ENCODE peak calls at places on chromosome 19, in nine cellular contexts. Y is suprapubic skin, N is A549, U is ovary, D is sigmoid colon, T is transverse colon, V is SK-N-SH, J is HepG2, X is tibial nerve. K is an unnamed sample.

GRCh38 chr19:23916991-23917390 is 2.3 kb downstream of the ZNF726 start:
- DNase-seq in J (no peak), D (no peak), V (no peak), X (no peak), T (no peak), N (no peak), U (no peak), Y (no peak), K (no peak)

GRCh38 chr19:3743486-3743885 is 18.0 kb downstream of the APBA3 start:
- DNase-seq in V (no peak), N (no peak), J (no peak), U (no peak), X (no peak), D (no peak), T (no peak), Y (no peak), K (no peak)

GRCh38 chr19:13270514-13271105 is 120.4 kb downstream of the IER2 start:
- DNase-seq in U (no peak), X (no peak), T (no peak), Y (no peak), D (no peak), N (no peak), V (no peak), J (no peak), K (no peak)

GRCh38 chr19:35512831-35513230 is 618 bp downstream of the DMKN start:
- DNase-seq in Y (no peak), T (no peak), U (no peak), X (no peak), J (no peak), N (no peak), D (no peak), V (no peak), K (no peak)

GRCh38 chr19:10227215-10227971 is 3.7 kb downstream of the S1PR2 start:
- DNase-seq in U (peak; percentile 68), Y (no peak), D (peak; percentile 88), J (no peak), V (peak; percentile 74), X (peak; percentile 51), N (no peak), T (no peak), K (no peak)

GRCh38 chr19:15869109-15869555 is 28.7 kb downstream of the CYP4F2 start:
- DNase-seq in U (no peak), X (no peak), D (no peak), Y (no peak), V (peak; percentile 66), T (peak; percentile 33), N (peak; percentile 72), J (peak; percentile 60), K (peak; percentile 42)

GRCh38 chr19:57664269-57665127 is 4.2 kb upstream of the ZSCAN4 start:
- DNase-seq in U (peak; percentile 74), N (peak; percentile 33), T (peak; percentile 48), V (peak; percentile 89), D (peak; percentile 75), X (no peak), Y (no peak), J (peak; percentile 39), K (peak; percentile 31)

GRCh38 chr19:7000816-7001215 is 20.4 kb downstream of the MBD3L2B start:
- DNase-seq in J (no peak), Y (no peak), U (no peak), D (no peak), X (no peak), V (no peak), N (no peak), T (no peak), K (no peak)

GRCh38 chr19:16527971-16528521 is 14.2 kb downstream of the CHERP start:
- DNase-seq in T (no peak), V (peak; percentile 61), X (no peak), Y (no peak), N (no peak), D (no peak), U (no peak), J (no peak), K (peak; percentile 41)

GRCh38 chr19:2282062-2282861 is at the start of gene PEAK3:
- DNase-seq in Y (peak; percentile 81), N (no peak), T (peak; percentile 79), J (no peak), U (peak; percentile 73), D (peak; percentile 89), X (peak; percentile 41), V (peak; percentile 80), K (peak; percentile 67)

DNA sequence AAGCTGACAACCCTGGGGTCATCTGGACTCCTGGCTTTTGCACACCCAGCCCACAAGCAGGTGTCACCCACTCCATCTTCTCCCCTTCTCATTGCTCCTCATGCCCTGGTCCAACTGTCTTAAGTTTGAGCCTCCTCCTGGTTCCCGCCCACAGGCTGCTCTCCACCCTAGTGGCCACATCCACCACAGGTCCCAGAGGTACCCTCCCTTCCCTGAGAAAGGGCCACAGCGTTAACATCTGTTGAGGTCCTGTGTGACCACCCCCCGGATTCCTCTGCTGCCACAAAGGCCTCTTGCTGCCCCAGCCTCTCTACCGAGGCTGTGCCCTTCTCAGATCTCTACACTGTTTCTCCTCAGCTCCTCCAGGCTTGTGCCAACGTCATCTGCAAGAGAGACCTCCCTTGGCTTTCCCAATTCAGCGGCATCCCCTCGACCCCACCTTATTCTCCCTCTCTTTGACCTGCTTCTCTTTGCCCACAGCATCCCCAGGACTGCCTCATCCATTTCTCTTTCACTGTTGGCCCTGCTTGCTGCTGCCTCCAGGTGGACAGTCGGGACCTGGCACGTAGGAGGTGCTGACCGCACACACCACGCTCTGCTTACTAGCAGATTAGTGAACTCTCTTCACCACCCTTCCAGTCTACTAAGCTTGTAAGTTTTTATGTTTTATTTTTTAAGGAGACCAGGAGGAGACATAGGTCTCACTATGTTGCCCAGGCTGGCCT is 33.3 kb downstream of the SUGP2 start:
- DNase-seq in V (peak; percentile 47), J (no peak), U (no peak), D (no peak), X (no peak), Y (no peak), T (no peak), N (no peak), K (no peak)
- TF ChIP-seq CTCF in V (peak; percentile 34), J (peak; percentile 43), U (no peak), D (no peak), X (no peak), Y (no peak), T (no peak), N (no peak), K (no peak)

DNA sequence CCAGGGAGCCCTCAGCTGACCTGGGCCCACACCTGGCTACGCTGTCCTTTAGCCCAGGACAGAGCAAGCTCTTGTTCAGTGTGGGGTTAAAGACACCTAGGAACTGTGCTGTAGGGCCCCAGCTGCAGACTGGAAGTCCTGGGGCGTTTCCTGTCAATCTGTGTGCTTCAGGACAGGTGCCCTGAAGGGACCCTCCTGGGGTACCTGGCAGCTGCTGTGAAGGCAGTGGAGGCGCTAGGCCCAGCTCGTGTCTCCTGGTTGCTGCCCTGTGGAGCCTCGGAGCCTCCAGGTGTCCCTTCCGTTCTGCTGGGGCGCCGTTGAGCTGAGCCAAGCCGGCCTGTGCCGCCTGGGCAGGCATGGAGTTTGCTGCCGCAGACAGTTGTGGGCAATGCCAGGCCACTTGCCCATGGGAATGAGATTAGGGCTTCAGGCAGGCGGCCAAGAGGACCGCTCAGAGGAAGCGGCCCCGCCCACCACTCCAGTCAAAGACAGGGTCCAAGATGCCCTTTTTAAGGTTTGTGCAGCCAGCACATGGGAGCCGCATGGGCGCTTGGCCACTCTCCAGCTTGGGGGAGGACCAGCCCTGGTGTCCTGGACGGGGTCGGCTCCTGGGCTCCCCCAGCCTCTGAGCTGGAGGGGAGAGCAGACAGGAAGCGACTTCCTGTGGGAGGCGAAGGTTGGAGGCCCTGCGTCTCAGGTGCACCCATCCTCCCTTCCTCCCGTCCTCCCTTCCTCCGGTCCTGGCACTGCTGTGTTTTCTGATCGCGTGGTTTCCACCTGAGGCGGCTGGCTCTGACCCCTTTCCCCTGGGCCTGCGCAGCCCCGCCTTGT is 4.0 kb downstream of the PTBP1 start:
- DNase-seq in U (peak; percentile 80), J (no peak), Y (no peak), T (peak; percentile 60), V (peak; percentile 80), X (no peak), D (peak; percentile 89), N (no peak), K (peak; percentile 84)
- H3K27ac ChIP-seq in U (no peak overlapping the region), J (peak overlapping the region; percentile 45), Y (peak overlapping the region; percentile 100), T (peak overlapping the region; percentile 98), V (no peak overlapping the region), X (peak overlapping the region; percentile 36), D (peak overlapping the region; percentile 100), N (peak overlapping the region; percentile 47), K (peak overlapping the region; percentile 96)

GRCh38 chr19:1062387-1063029 is 4.5 kb upstream of the ARHGAP45 start:
- DNase-seq in J (no peak), Y (no peak), U (no peak), T (no peak), D (no peak), V (peak; percentile 59), N (no peak), X (no peak), K (no peak)

GRCh38 chr19:1063030-1063908 is 3.7 kb upstream of the ARHGAP45 start:
- DNase-seq in U (no peak), N (no peak), J (no peak), V (peak; percentile 64), Y (no peak), T (no peak), D (no peak), X (no peak), K (no peak)

GRCh38 chr19:1064661-1065605 is 2.0 kb upstream of the ARHGAP45 start:
- DNase-seq in N (peak; percentile 44), Y (peak; percentile 71), X (no peak), U (peak; percentile 73), J (no peak), T (peak; percentile 81), V (peak; percentile 88), D (no peak), K (peak; percentile 81)

GRCh38 chr19:1065606-1066109 is 1.3 kb upstream of the ARHGAP45 start:
- DNase-seq in N (no peak), D (no peak), J (no peak), Y (no peak), T (peak; percentile 82), V (no peak), U (no peak), X (no peak), K (no peak)

DNA sequence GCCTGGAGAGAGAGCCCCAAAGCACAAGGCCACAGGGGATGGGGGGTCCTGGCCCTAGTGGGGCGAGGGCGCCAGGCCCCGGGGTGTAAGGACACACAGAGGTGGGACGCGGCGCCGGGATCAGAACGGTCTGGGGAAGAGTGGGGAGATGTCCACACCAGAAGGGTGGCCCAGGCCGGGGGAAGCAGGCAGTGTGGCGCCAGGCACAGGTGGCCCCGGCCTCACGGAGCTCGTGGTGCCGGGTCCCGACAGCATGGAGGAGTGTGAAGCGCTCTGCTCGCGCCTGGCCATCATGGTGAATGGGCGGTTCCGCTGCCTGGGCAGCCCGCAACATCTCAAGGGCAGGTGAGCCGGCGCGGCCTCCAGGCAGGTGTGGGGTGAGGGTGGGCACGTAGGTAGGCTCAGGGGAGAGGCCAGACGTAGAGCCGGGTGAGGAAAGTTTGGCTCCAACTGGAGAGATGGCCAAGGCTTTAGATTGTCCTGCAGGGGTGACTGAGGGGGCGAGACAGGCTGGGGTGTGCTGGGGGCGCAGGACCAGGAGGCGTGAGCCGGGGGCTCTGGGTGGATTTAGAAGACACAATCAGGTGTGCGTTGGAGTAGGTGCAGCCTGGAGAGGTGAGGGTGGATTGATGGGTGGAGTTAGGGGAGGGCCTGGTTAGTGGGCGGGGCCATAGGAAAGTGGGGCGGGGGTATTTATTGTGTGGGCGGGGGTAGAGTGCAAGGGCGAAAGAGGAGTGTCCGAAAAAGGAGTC is 2.9 kb upstream of the ARHGAP45 start:
- DNase-seq in Y (no peak), D (no peak), N (no peak), T (peak; percentile 38), V (no peak), X (no peak), U (no peak), J (no peak), K (no peak)
- TF ChIP-seq EP300 in Y (no peak), D (no peak), N (no peak), T (no peak), V (no peak), X (no peak), U (no peak), J (no peak), K (no peak)

GRCh38 chr19:5117421-5117820 is 148.5 kb downstream of the KDM4B start:
- DNase-seq in T (no peak), X (no peak), J (no peak), V (no peak), U (no peak), Y (no peak), N (no peak), D (no peak), K (no peak)
- TF ChIP-seq CTCF in T (no peak), X (no peak), J (no peak), V (no peak), U (no peak), Y (no peak), N (no peak), D (no peak), K (no peak)